ENCODE peak calls at places on chromosomes 16 and 17, in six cellular contexts. S is heart left ventricle, U is OCI-LY7, Q is RWPE1, M is ovary, T is foreskin fibroblast. R is an unnamed sample.
A peak's percentile ranks its signal among the peaks of the same experiment; 100 is the strongest.

GRCh38 chr16:30710971-30711370 is 12.0 kb downstream of the SRCAP start:
- DNase-seq in S (no peak), U (no peak), Q (no peak), M (no peak), T (no peak), R (no peak)

GRCh38 chr17:29420128-29420527 is 30.0 kb downstream of the TAOK1 start:
- DNase-seq in S (no peak), U (no peak), Q (no peak), M (no peak), T (no peak), R (no peak)

GRCh38 chr16:75203106-75203505 is 3.9 kb downstream of the CTRB2 start:
- DNase-seq in S (no peak), U (no peak), Q (no peak), M (no peak), T (no peak), R (no peak)

GRCh38 chr16:89784409-89784808 is 32.0 kb downstream of the FANCA start:
- DNase-seq in S (no peak), U (no peak), Q (no peak), M (no peak), T (no peak), R (no peak)

GRCh38 chr17:57940217-57940616 is 15.0 kb downstream of the CUEDC1 start:
- DNase-seq in S (no peak), U (no peak), Q (no peak), M (no peak), T (no peak), R (no peak)

GRCh38 chr17:70080541-70081347 is 5.7 kb downstream of the KCNJ16 start:
- DNase-seq in S (no peak), U (no peak), Q (no peak), M (peak; percentile 26), T (peak; percentile 18), R (no peak)

GRCh38 chr16:50573947-50574751 is 26.0 kb downstream of the NKD1 start:
- DNase-seq in S (peak; percentile 40), U (no peak), Q (no peak), M (peak; percentile 45), T (no peak), R (no peak)

GRCh38 chr17:50575581-50576210 is 15.2 kb downstream of the CACNA1G start:
- DNase-seq in S (no peak), U (no peak), Q (no peak), M (no peak), T (no peak), R (no peak)

GRCh38 chr16:53341787-53342186 is 92.5 kb upstream of the RBL2 start:
- DNase-seq in S (no peak), U (no peak), Q (no peak), M (no peak), T (no peak), R (no peak)

GRCh38 chr16:28324887-28325279 is 32.6 kb downstream of the SBK1 start:
- DNase-seq in S (no peak), U (no peak), Q (no peak), M (no peak), T (no peak), R (no peak)

GRCh38 chr16:56370836-56371235 is 54.5 kb downstream of the AMFR start:
- DNase-seq in S (no peak), U (no peak), Q (no peak), M (no peak), T (peak; percentile 40), R (no peak)

GRCh38 chr17:35804658-35805192 is 4.6 kb upstream of the TAF15 start:
- DNase-seq in S (no peak), U (peak; percentile 86), Q (peak; percentile 89), M (no peak), T (peak; percentile 79), R (peak; percentile 91)

GRCh38 chr16:58262592-58262991 is 32.2 kb downstream of the PRSS54 start:
- DNase-seq in S (no peak), U (no peak), Q (no peak), M (no peak), T (no peak), R (no peak)

GRCh38 chr17:74852237-74853047 is 7.2 kb downstream of the GRIN2C start:
- DNase-seq in S (no peak), U (peak; percentile 79), Q (peak; percentile 70), M (no peak), T (no peak), R (peak; percentile 94)

GRCh38 chr16:70577256-70577698 is 53.7 kb downstream of the SF3B3 start:
- DNase-seq in S (peak; percentile 21), U (no peak), Q (peak; percentile 59), M (no peak), T (peak; percentile 94), R (no peak)

GRCh38 chr16:84072014-84072413 is 29.4 kb upstream of the SLC38A8 start:
- DNase-seq in S (no peak), U (no peak), Q (peak; percentile 55), M (no peak), T (peak; percentile 21), R (no peak)

GRCh38 chr16:56871172-56871593 is 6.2 kb downstream of the SLC12A3 start:
- DNase-seq in S (no peak), U (no peak), Q (peak; percentile 41), M (no peak), T (peak; percentile 66), R (peak; percentile 62)

GRCh38 chr16:19130852-19131808 is 17.4 kb downstream of the ITPRIPL2 start:
- DNase-seq in S (peak; percentile 79), U (peak; percentile 37), Q (no peak), M (no peak), T (peak; percentile 74), R (no peak)

GRCh38 chr17:74512624-74513084 is 18.6 kb downstream of the CD300LB start:
- DNase-seq in S (no peak), U (no peak), Q (peak; percentile 34), M (no peak), T (no peak), R (no peak)

GRCh38 chr17:2636169-2636930 is 42.9 kb downstream of the PAFAH1B1 start:
- DNase-seq in S (no peak), U (no peak), Q (no peak), M (no peak), T (no peak), R (no peak)

GRCh38 chr17:81165246-81166032 is at the start of gene PVALEF:
- DNase-seq in S (no peak), U (no peak), Q (no peak), M (no peak), T (no peak), R (no peak)

GRCh38 chr17:69972251-69972650 is 102.8 kb upstream of the KCNJ16 start:
- DNase-seq in S (no peak), U (no peak), Q (no peak), M (no peak), T (peak; percentile 5), R (no peak)

GRCh38 chr17:38539386-38539785 is 66.4 kb downstream of the SRCIN1 start:
- DNase-seq in S (no peak), U (no peak), Q (no peak), M (no peak), T (no peak), R (no peak)

GRCh38 chr16:11547517-11547916 is 39.2 kb downstream of the LITAF start:
- DNase-seq in S (no peak), U (no peak), Q (no peak), M (no peak), T (no peak), R (no peak)

GRCh38 chr17:50146927-50147640 is 3.4 kb downstream of the PPP1R9B start:
- DNase-seq in S (no peak), U (no peak), Q (no peak), M (no peak), T (no peak), R (no peak)

GRCh38 chr16:71297252-71297651 is 8.1 kb upstream of the CMTR2 start:
- DNase-seq in S (no peak), U (no peak), Q (no peak), M (no peak), T (no peak), R (no peak)

GRCh38 chr16:4683255-4684029 is 9.9 kb upstream of the NUDT16L1 start:
- DNase-seq in S (no peak), U (no peak), Q (no peak), M (no peak), T (no peak), R (no peak)
- TF ChIP-seq CTCF in S (no peak), U (no peak), Q (no peak), M (no peak), T (no peak), R (no peak)

DNA sequence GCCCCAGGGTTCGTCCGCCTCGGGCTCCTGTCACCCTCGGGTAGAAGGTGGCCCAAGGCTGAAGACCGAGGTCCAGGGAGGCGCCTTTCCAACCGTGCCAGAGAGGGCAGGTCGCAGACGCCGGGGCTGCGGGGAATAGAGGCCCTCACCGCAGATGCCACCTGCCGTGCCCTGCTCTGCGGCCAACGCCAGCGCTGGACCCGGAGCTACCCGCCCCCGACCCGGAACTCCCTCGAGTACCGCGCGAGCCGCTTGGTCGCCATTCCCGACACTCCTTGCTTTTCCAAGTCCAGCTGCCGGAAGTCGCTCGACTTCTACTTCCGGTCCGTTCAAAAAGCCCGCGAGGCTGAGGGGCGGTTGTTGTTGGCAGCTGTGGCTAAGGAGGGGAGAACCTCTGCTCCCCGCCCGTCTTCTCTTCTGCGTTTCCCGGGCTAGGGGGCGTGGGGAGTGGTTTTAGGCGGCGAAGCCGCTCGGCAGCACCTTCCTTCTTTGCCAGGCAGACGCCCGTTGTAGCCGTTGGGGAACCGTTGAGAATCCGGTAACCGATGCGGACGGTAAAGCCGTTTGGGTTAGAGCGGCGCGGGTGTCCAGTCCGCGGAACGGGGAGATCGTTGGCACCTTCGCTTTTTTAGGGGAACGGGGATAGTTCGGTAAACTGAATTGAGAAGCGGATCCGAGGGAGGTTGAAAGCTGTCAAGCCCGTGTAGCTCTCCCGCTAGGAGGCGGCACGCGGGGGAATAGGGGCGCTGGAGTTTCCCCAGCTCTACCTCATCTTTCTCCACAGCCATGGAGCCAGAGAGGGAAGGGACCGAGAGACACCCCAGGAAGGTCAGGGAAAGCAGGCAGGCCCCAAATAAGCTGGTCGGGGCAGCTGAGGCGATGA is at the start of the genes ERI2 and REXO5:
- DNase-seq in S (peak; percentile 93), U (peak; percentile 88), Q (peak; percentile 90), M (peak; percentile 84), T (peak; percentile 92), R (peak; percentile 90)
- TF ChIP-seq CTCF in S (peak; percentile 34), U (peak; percentile 74), Q (peak; percentile 55), M (no peak), T (peak; percentile 59), R (peak; percentile 72)

DNA sequence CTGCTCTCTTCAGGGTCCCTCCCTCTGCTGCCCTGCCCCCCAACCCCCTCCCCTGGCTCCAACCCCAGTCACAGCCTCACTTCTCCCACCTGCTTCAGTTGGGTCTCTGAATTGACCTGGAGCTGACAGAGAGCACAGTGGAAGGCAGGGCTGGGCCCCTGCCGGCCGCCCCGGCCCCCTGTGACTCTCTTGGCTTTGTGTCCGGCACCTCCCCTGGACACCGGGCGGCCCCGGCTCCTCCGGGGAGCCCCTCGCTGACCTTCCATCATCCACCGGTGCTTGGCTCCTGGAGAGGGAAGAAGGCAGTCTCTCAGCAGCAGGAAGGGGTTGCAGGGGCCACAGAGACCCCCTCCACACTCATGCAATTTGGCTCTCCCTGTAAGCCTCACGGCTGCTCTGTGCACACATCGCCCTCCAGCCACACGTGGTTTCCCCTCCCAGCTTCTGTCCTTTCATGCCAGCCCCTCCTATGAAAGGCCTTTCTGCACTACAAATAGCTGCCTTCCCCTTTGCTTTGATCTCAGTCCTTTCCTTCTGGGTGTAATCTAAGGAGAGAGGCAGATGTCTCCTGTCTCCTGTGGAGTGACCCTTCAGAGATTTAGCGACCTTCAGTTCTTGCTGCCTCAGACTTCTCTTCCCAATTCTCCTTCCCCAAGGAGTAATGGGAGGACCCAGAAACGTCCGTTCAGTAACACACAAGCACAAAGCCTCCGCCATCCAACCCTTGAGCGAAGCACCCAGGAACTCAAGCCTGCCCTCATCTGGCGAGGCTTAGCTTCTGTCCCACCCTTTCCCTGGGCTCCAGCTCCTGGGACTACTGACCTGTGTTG is 8.3 kb downstream of the NKIRAS2 start:
- DNase-seq in S (no peak), U (no peak), Q (no peak), M (no peak), T (no peak), R (no peak)
- TF ChIP-seq CTCF in S (no peak), U (peak; percentile 54), Q (no peak), M (no peak), T (no peak), R (no peak)

GRCh38 chr16:88428616-88429386 is 24.3 kb upstream of the ZFPM1 start:
- DNase-seq in S (no peak), U (no peak), Q (no peak), M (no peak), T (no peak), R (no peak)
- TF ChIP-seq CTCF in S (no peak), U (peak; percentile 12), Q (no peak), M (no peak), T (no peak), R (no peak)

R was measured in GM20000.